ENCODE peak calls at places on chromosome 9, in six cellular contexts. One of them, this sample, is unnamed.

GRCh38 chr9:70609542-70610286 is 195.3 kb upstream of the KLF9 start:
- DNase-seq in T-cell: no peak
- DNase-seq in stimulated activated CD4-positive, alpha-beta T cell treated with anti-CD3 and anti-CD28 coated beads, Interleukin-4, amount 100 ng/mL, for 24 hours: no peak
- DNase-seq in cardiac fibroblast: peak; percentile 97
- DNase-seq in Right ventricle myocardium superior: no peak
- DNase-seq in NCI-H146: no peak
- DNase-seq in this sample: no peak

GRCh38 chr9:5846501-5846921 is 13.6 kb upstream of the ERMP1 start:
- DNase-seq in stimulated activated CD4-positive, alpha-beta T cell treated with anti-CD3 and anti-CD28 coated beads, Interleukin-4, amount 100 ng/mL, for 24 hours: no peak
- DNase-seq in Right ventricle myocardium superior: no peak
- DNase-seq in NCI-H146: no peak
- DNase-seq in T-cell: no peak
- DNase-seq in cardiac fibroblast: peak; percentile 72
- DNase-seq in this sample: no peak

GRCh38 chr9:134559013-134559412 is 82.6 kb upstream of the COL5A1 start:
- DNase-seq in stimulated activated CD4-positive, alpha-beta T cell treated with anti-CD3 and anti-CD28 coated beads, Interleukin-4, amount 100 ng/mL, for 24 hours: no peak
- DNase-seq in cardiac fibroblast: no peak
- DNase-seq in T-cell: no peak
- DNase-seq in NCI-H146: no peak
- DNase-seq in Right ventricle myocardium superior: peak; percentile 3
- DNase-seq in this sample: no peak

GRCh38 chr9:134051319-134051718 is 16.5 kb downstream of the BRD3 start:
- DNase-seq in T-cell: no peak
- DNase-seq in Right ventricle myocardium superior: peak; percentile 33
- DNase-seq in cardiac fibroblast: no peak
- DNase-seq in stimulated activated CD4-positive, alpha-beta T cell treated with anti-CD3 and anti-CD28 coated beads, Interleukin-4, amount 100 ng/mL, for 24 hours: no peak
- DNase-seq in NCI-H146: no peak
- DNase-seq in this sample: no peak

GRCh38 chr9:132742821-132743311 is 72.6 kb downstream of the GTF3C4 start:
- DNase-seq in cardiac fibroblast: no peak
- DNase-seq in stimulated activated CD4-positive, alpha-beta T cell treated with anti-CD3 and anti-CD28 coated beads, Interleukin-4, amount 100 ng/mL, for 24 hours: no peak
- DNase-seq in NCI-H146: no peak
- DNase-seq in Right ventricle myocardium superior: no peak
- DNase-seq in T-cell: no peak
- DNase-seq in this sample: no peak

GRCh38 chr9:71509054-71509453 is 259.3 kb downstream of the CEMIP2 start:
- DNase-seq in cardiac fibroblast: peak; percentile 35
- DNase-seq in T-cell: no peak
- DNase-seq in NCI-H146: no peak
- DNase-seq in Right ventricle myocardium superior: no peak
- DNase-seq in stimulated activated CD4-positive, alpha-beta T cell treated with anti-CD3 and anti-CD28 coated beads, Interleukin-4, amount 100 ng/mL, for 24 hours: no peak
- DNase-seq in this sample: no peak

GRCh38 chr9:84024041-84024575 is 43.5 kb downstream of the RMI1 start:
- DNase-seq in NCI-H146: no peak
- DNase-seq in cardiac fibroblast: no peak
- DNase-seq in T-cell: no peak
- DNase-seq in Right ventricle myocardium superior: no peak
- DNase-seq in stimulated activated CD4-positive, alpha-beta T cell treated with anti-CD3 and anti-CD28 coated beads, Interleukin-4, amount 100 ng/mL, for 24 hours: no peak
- DNase-seq in this sample: no peak

GRCh38 chr9:127731938-127732337 is 3.2 kb downstream of the TOR2A start:
- DNase-seq in cardiac fibroblast: no peak
- DNase-seq in T-cell: no peak
- DNase-seq in stimulated activated CD4-positive, alpha-beta T cell treated with anti-CD3 and anti-CD28 coated beads, Interleukin-4, amount 100 ng/mL, for 24 hours: no peak
- DNase-seq in Right ventricle myocardium superior: no peak
- DNase-seq in NCI-H146: no peak
- DNase-seq in this sample: no peak

GRCh38 chr9:124220551-124221451 is 36.9 kb upstream of the NEK6 start:
- DNase-seq in stimulated activated CD4-positive, alpha-beta T cell treated with anti-CD3 and anti-CD28 coated beads, Interleukin-4, amount 100 ng/mL, for 24 hours: no peak
- DNase-seq in Right ventricle myocardium superior: no peak
- DNase-seq in cardiac fibroblast: peak; percentile 61
- DNase-seq in NCI-H146: peak; percentile 2
- DNase-seq in T-cell: no peak
- DNase-seq in this sample: no peak

GRCh38 chr9:124001865-124002525 is 9.6 kb upstream of the LHX2 start:
- DNase-seq in T-cell: no peak
- DNase-seq in cardiac fibroblast: no peak
- DNase-seq in Right ventricle myocardium superior: no peak
- DNase-seq in NCI-H146: no peak
- DNase-seq in stimulated activated CD4-positive, alpha-beta T cell treated with anti-CD3 and anti-CD28 coated beads, Interleukin-4, amount 100 ng/mL, for 24 hours: no peak
- DNase-seq in this sample: no peak

GRCh38 chr9:130878295-130878694 is 18.3 kb downstream of the QRFP start:
- DNase-seq in stimulated activated CD4-positive, alpha-beta T cell treated with anti-CD3 and anti-CD28 coated beads, Interleukin-4, amount 100 ng/mL, for 24 hours: no peak
- DNase-seq in NCI-H146: no peak
- DNase-seq in Right ventricle myocardium superior: no peak
- DNase-seq in cardiac fibroblast: no peak
- DNase-seq in T-cell: no peak
- DNase-seq in this sample: no peak

GRCh38 chr9:34995288-34996060 is 5.9 kb downstream of the DNAJB5 start:
- DNase-seq in cardiac fibroblast: peak; percentile 90
- DNase-seq in Right ventricle myocardium superior: no peak
- DNase-seq in NCI-H146: no peak
- DNase-seq in T-cell: no peak
- DNase-seq in stimulated activated CD4-positive, alpha-beta T cell treated with anti-CD3 and anti-CD28 coated beads, Interleukin-4, amount 100 ng/mL, for 24 hours: no peak
- DNase-seq in this sample: no peak

GRCh38 chr9:107755267-107755666 is 265.7 kb upstream of the KLF4 start:
- DNase-seq in T-cell: no peak
- DNase-seq in Right ventricle myocardium superior: no peak
- DNase-seq in NCI-H146: no peak
- DNase-seq in cardiac fibroblast: peak; percentile 72
- DNase-seq in stimulated activated CD4-positive, alpha-beta T cell treated with anti-CD3 and anti-CD28 coated beads, Interleukin-4, amount 100 ng/mL, for 24 hours: no peak
- DNase-seq in this sample: peak; percentile 99

GRCh38 chr9:135883410-135884089 is 23.8 kb downstream of the CAMSAP1 start:
- DNase-seq in cardiac fibroblast: no peak
- DNase-seq in Right ventricle myocardium superior: no peak
- DNase-seq in T-cell: no peak
- DNase-seq in NCI-H146: no peak
- DNase-seq in stimulated activated CD4-positive, alpha-beta T cell treated with anti-CD3 and anti-CD28 coated beads, Interleukin-4, amount 100 ng/mL, for 24 hours: no peak
- DNase-seq in this sample: no peak

GRCh38 chr9:127360829-127361228 is 36.1 kb upstream of the SLC2A8 start:
- DNase-seq in cardiac fibroblast: peak; percentile 14
- DNase-seq in stimulated activated CD4-positive, alpha-beta T cell treated with anti-CD3 and anti-CD28 coated beads, Interleukin-4, amount 100 ng/mL, for 24 hours: no peak
- DNase-seq in Right ventricle myocardium superior: no peak
- DNase-seq in T-cell: no peak
- DNase-seq in NCI-H146: no peak
- DNase-seq in this sample: no peak

GRCh38 chr9:115517335-115518075 is 399.5 kb upstream of the TNC start:
- DNase-seq in NCI-H146: no peak
- DNase-seq in stimulated activated CD4-positive, alpha-beta T cell treated with anti-CD3 and anti-CD28 coated beads, Interleukin-4, amount 100 ng/mL, for 24 hours: no peak
- DNase-seq in cardiac fibroblast: no peak
- DNase-seq in T-cell: no peak
- DNase-seq in Right ventricle myocardium superior: no peak
- DNase-seq in this sample: no peak

GRCh38 chr9:124222918-124223720 is 34.6 kb upstream of the NEK6 start:
- DNase-seq in stimulated activated CD4-positive, alpha-beta T cell treated with anti-CD3 and anti-CD28 coated beads, Interleukin-4, amount 100 ng/mL, for 24 hours: no peak
- DNase-seq in T-cell: no peak
- DNase-seq in Right ventricle myocardium superior: peak; percentile 91
- DNase-seq in NCI-H146: peak; percentile 61
- DNase-seq in cardiac fibroblast: peak; percentile 63
- DNase-seq in this sample: no peak

GRCh38 chr9:114677418-114677817 is 4.6 kb downstream of the TEX48 start:
- DNase-seq in cardiac fibroblast: peak; percentile 100
- DNase-seq in stimulated activated CD4-positive, alpha-beta T cell treated with anti-CD3 and anti-CD28 coated beads, Interleukin-4, amount 100 ng/mL, for 24 hours: no peak
- DNase-seq in Right ventricle myocardium superior: no peak
- DNase-seq in T-cell: no peak
- DNase-seq in NCI-H146: no peak
- DNase-seq in this sample: peak; percentile 95

GRCh38 chr9:8858250-8859161 is 1058.9 kb upstream of the DMAC1 start:
- DNase-seq in Right ventricle myocardium superior: no peak
- DNase-seq in NCI-H146: peak; percentile 62
- DNase-seq in cardiac fibroblast: peak; percentile 1
- DNase-seq in stimulated activated CD4-positive, alpha-beta T cell treated with anti-CD3 and anti-CD28 coated beads, Interleukin-4, amount 100 ng/mL, for 24 hours: no peak
- DNase-seq in T-cell: no peak
- DNase-seq in this sample: no peak

GRCh38 chr9:135991771-135992170 is 30.6 kb upstream of the UBAC1 start:
- DNase-seq in T-cell: no peak
- DNase-seq in stimulated activated CD4-positive, alpha-beta T cell treated with anti-CD3 and anti-CD28 coated beads, Interleukin-4, amount 100 ng/mL, for 24 hours: no peak
- DNase-seq in NCI-H146: no peak
- DNase-seq in Right ventricle myocardium superior: no peak
- DNase-seq in cardiac fibroblast: no peak
- DNase-seq in this sample: no peak

GRCh38 chr9:137339606-137340462 is 37.8 kb upstream of the NRARP start:
- DNase-seq in stimulated activated CD4-positive, alpha-beta T cell treated with anti-CD3 and anti-CD28 coated beads, Interleukin-4, amount 100 ng/mL, for 24 hours: no peak
- DNase-seq in Right ventricle myocardium superior: no peak
- DNase-seq in cardiac fibroblast: peak; percentile 53
- DNase-seq in T-cell: no peak
- DNase-seq in NCI-H146: no peak
- DNase-seq in this sample: no peak

GRCh38 chr9:85045271-85045670 is 375.7 kb downstream of the NTRK2 start:
- DNase-seq in stimulated activated CD4-positive, alpha-beta T cell treated with anti-CD3 and anti-CD28 coated beads, Interleukin-4, amount 100 ng/mL, for 24 hours: no peak
- DNase-seq in NCI-H146: no peak
- DNase-seq in cardiac fibroblast: no peak
- DNase-seq in T-cell: no peak
- DNase-seq in Right ventricle myocardium superior: no peak
- DNase-seq in this sample: no peak

GRCh38 chr9:129962376-129962765 is 80.6 kb downstream of the FNBP1 start:
- DNase-seq in NCI-H146: no peak
- DNase-seq in stimulated activated CD4-positive, alpha-beta T cell treated with anti-CD3 and anti-CD28 coated beads, Interleukin-4, amount 100 ng/mL, for 24 hours: no peak
- DNase-seq in Right ventricle myocardium superior: no peak
- DNase-seq in T-cell: no peak
- DNase-seq in cardiac fibroblast: no peak
- DNase-seq in this sample: no peak

GRCh38 chr9:95048225-95049087 is 269.1 kb downstream of the FANCC start:
- DNase-seq in Right ventricle myocardium superior: peak; percentile 84
- DNase-seq in NCI-H146: peak; percentile 71
- DNase-seq in cardiac fibroblast: peak; percentile 43
- DNase-seq in stimulated activated CD4-positive, alpha-beta T cell treated with anti-CD3 and anti-CD28 coated beads, Interleukin-4, amount 100 ng/mL, for 24 hours: peak; percentile 39
- DNase-seq in T-cell: peak; percentile 36
- DNase-seq in this sample: no peak